ENCODE peak calls at places on chromosomes 5 and 9, in four cellular contexts. L is GM12878, X is HepG2, D is K562. Y is an unnamed sample.

GRCh38 chr5:1545798-1546355 is 22.1 kb upstream of the LPCAT1 start:
- DNase-seq in L (no peak), X (no peak), D (no peak), Y (no peak)

GRCh38 chr9:86766912-86767311 is 180.4 kb downstream of the GAS1 start:
- DNase-seq in L (no peak), X (peak; percentile 13), D (no peak), Y (no peak)

GRCh38 chr9:92790542-92791527 is 26.2 kb upstream of the BICD2 start:
- DNase-seq in L (peak; percentile 49), X (peak; percentile 68), D (peak; percentile 74), Y (peak; percentile 84)

GRCh38 chr5:128380324-128380723 is 157.7 kb downstream of the FBN2 start:
- DNase-seq in L (no peak), X (no peak), D (no peak), Y (no peak)

GRCh38 chr9:135920973-135921585 is 13.7 kb upstream of the CAMSAP1 start:
- DNase-seq in L (no peak), X (no peak), D (no peak), Y (no peak)

GRCh38 chr5:178670486-178670885 is 43.6 kb upstream of the CLK4 start:
- DNase-seq in L (no peak), X (no peak), D (no peak), Y (no peak)

GRCh38 chr9:2621678-2622360 is at the start of gene VLDLR:
- DNase-seq in L (no peak), X (no peak), D (peak; percentile 21), Y (peak; percentile 72)

GRCh38 chr5:104733063-104733719 is 1170.6 kb upstream of the NUDT12 start:
- DNase-seq in L (no peak), X (no peak), D (no peak), Y (no peak)

GRCh38 chr5:134445841-134446818 is 34.4 kb upstream of the CDKN2AIPNL start:
- DNase-seq in L (no peak), X (no peak), D (peak; percentile 5), Y (no peak)

GRCh38 chr5:10689391-10690081 is 71.5 kb downstream of the DAP start:
- DNase-seq in L (no peak), X (no peak), D (peak; percentile 56), Y (peak; percentile 86)

GRCh38 chr9:32823101-32823500 is 39.8 kb downstream of the TMEM215 start:
- DNase-seq in L (no peak), X (no peak), D (no peak), Y (no peak)

GRCh38 chr5:157870837-157871834 is 12.2 kb upstream of the CLINT1 start:
- DNase-seq in L (no peak), X (peak; percentile 20), D (no peak), Y (no peak)

GRCh38 chr5:53983568-53984465 is 326.6 kb downstream of the ARL15 start:
- DNase-seq in L (no peak), X (no peak), D (no peak), Y (no peak)

GRCh38 chr5:58357121-58357520 is 102.8 kb downstream of the PLK2 start:
- DNase-seq in L (no peak), X (no peak), D (no peak), Y (no peak)

GRCh38 chr5:157888814-157889532 is 30.0 kb upstream of the CLINT1 start:
- DNase-seq in L (no peak), X (no peak), D (no peak), Y (no peak)

GRCh38 chr9:94644543-94644942 is 5.2 kb upstream of the FBP1 start:
- DNase-seq in L (no peak), X (no peak), D (no peak), Y (no peak)

GRCh38 chr9:79824265-79824664 is 252.5 kb downstream of the TLE4 start:
- DNase-seq in L (no peak), X (no peak), D (no peak), Y (no peak)

GRCh38 chr9:19074836-19075235 is 25.6 kb downstream of the RRAGA start:
- DNase-seq in L (no peak), X (peak; percentile 36), D (no peak), Y (no peak)

GRCh38 chr5:142697846-142698245 is 12.0 kb upstream of the FGF1 start:
- DNase-seq in L (no peak), X (no peak), D (no peak), Y (no peak)

GRCh38 chr5:158958048-158958994 is 141.4 kb downstream of the EBF1 start:
- DNase-seq in L (peak; percentile 78), X (no peak), D (no peak), Y (peak; percentile 89)

GRCh38 chr9:124239249-124240073 is 18.3 kb upstream of the NEK6 start:
- DNase-seq in L (peak; percentile 72), X (no peak), D (no peak), Y (no peak)

GRCh38 chr9:124238546-124239140 is 19.1 kb upstream of the NEK6 start:
- DNase-seq in L (no peak), X (no peak), D (no peak), Y (no peak)

GRCh38 chr9:124248066-124248465 is 9.7 kb upstream of the NEK6 start:
- DNase-seq in L (no peak), X (no peak), D (no peak), Y (no peak)

GRCh38 chr9:124242331-124243194 is 15.2 kb upstream of the NEK6 start:
- DNase-seq in L (no peak), X (no peak), D (no peak), Y (peak; percentile 79)
- TF ChIP-seq POLR2AphosphoS5 in L (no peak), X (no peak), D (no peak), Y (no peak)

GRCh38 chr9:34400686-34401602 is 24.2 kb upstream of the MYORG start:
- DNase-seq in L (no peak), X (no peak), D (no peak), Y (peak; percentile 23)

GRCh38 chr9:34406219-34406618 is 29.5 kb upstream of the MYORG start:
- DNase-seq in L (no peak), X (no peak), D (no peak), Y (no peak)

GRCh38 chr9:34408173-34408572 is 31.5 kb upstream of the MYORG start:
- DNase-seq in L (no peak), X (no peak), D (no peak), Y (no peak)

GRCh38 chr9:34403554-34404380 is 27.1 kb upstream of the MYORG start:
- DNase-seq in L (no peak), X (peak; percentile 50), D (peak; percentile 53), Y (peak; percentile 87)

DNA sequence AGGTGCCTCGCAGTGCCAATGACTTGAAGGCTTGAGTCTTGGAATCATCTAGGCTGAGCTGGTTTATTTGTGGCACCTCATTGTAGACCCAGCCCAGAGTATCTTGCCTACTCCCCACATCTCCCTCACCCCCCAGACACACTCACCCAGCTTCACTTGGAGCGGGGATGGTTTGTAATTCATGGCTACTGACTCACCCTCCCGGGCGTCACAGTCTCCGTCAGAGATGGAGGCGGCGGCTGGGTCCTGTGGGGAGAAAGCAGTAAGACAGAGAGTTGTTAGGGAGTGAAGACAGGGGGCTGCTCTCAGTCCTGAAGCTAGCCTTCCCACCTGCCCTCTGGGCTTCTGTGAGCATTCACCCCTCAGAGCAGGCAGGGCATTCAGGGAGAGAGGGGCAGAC is 29.0 kb upstream of the MYORG start:
- DNase-seq in L (no peak), X (no peak), D (no peak), Y (no peak)
- TF ChIP-seq JUNB in L (no peak), X (no peak), D (no peak), Y (no peak)

DNA sequence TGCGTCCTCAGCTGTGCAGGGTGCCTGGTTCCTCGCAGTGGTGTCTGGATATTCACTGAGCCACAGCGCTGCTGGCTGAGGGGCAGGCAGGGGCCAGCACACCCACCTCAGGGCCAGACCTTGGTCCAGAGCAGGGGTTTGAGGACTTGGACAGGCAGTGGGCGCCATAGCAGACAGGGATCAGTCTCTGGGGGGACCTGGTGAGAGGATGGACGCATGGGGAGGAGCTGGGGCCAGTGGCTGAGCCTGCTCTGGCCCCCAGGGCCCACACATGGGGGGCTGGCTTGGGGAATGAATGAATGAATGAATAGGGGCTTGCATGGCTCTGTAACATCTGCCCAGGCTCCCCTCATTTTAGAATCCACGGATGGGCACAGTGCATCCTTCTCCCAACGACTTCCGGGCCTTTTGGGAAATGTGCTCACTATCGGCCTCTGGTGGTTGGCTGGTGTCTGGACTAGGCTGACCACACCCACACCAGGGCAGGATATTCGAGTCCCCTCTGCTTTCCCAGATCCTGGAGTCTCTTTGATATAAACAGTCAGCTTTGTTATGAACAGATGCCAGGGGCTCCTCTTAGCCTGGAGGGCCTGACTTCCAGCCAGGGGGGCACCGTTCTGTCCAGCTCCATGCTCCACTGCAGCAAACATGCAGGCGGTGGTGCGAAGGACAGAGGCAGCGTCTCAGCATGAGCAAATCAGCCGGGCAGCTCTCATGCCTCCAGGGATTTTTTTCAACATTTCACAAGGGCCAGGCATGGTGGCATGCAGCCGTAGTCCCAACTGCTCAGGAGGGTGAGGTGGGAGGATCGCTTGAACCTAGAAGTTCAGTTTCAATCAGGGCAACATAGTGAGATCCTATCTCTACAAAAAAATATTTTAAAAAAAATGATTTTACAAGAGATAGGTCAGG is 62.6 kb downstream of the NEK6 start:
- DNase-seq in L (no peak), X (peak; percentile 47), D (peak; percentile 81), Y (peak; percentile 90)
- TF ChIP-seq POLR2AphosphoS5 in L (no peak), X (no peak), D (no peak), Y (no peak)

GRCh38 chr9:89639367-89639795 is 34.6 kb downstream of the GADD45G start:
- DNase-seq in L (no peak), X (no peak), D (no peak), Y (peak; percentile 20)

GRCh38 chr9:89640801-89641200 is 36.0 kb downstream of the GADD45G start:
- DNase-seq in L (no peak), X (no peak), D (no peak), Y (no peak)

GRCh38 chr9:89638897-89639296 is 34.1 kb downstream of the GADD45G start:
- DNase-seq in L (no peak), X (no peak), D (no peak), Y (no peak)

GRCh38 chr9:89639961-89640360 is 35.1 kb downstream of the GADD45G start:
- DNase-seq in L (no peak), X (no peak), D (no peak), Y (no peak)

GRCh38 chr9:89640391-89640790 is 35.6 kb downstream of the GADD45G start:
- DNase-seq in L (no peak), X (no peak), D (no peak), Y (no peak)
- TF ChIP-seq JUNB in L (no peak), X (no peak), D (no peak), Y (no peak)

Y was measured in GM23338.